ENCODE peak calls at places on chromosomes 13 and 19, in four cellular contexts. O is WTC11, A is K562, Y is HepG2. P is an unnamed sample.

GRCh38 chr19:2164020-2164988 is 571 bp downstream of the DOT1L start:
- DNase-seq in O (no peak), A (no peak), Y (no peak), P (no peak)

GRCh38 chr13:23969672-23970071 is 72.4 kb upstream of the C1QTNF9B start:
- DNase-seq in O (no peak), A (no peak), Y (peak; percentile 49), P (no peak)

GRCh38 chr19:30066781-30067759 is 125.0 kb downstream of the URI1 start:
- DNase-seq in O (no peak), A (no peak), Y (no peak), P (no peak)

GRCh38 chr19:917323-918151 is at the start of gene KISS1R:
- DNase-seq in O (peak; percentile 87), A (peak; percentile 81), Y (peak; percentile 71), P (peak; percentile 46)

GRCh38 chr13:110923777-110924638 is 9.1 kb upstream of the ANKRD10 start:
- DNase-seq in O (no peak), A (no peak), Y (no peak), P (no peak)

GRCh38 chr19:54266133-54266532 is 9.1 kb upstream of the LILRB5 start:
- DNase-seq in O (peak; percentile 98), A (peak; percentile 69), Y (peak; percentile 69), P (peak; percentile 80)

GRCh38 chr13:94009696-94010095 is 469.8 kb downstream of the DCT start:
- DNase-seq in O (no peak), A (no peak), Y (no peak), P (no peak)

GRCh38 chr19:54871713-54872112 is 2.3 kb upstream of the FCAR start:
- DNase-seq in O (no peak), A (no peak), Y (no peak), P (no peak)

GRCh38 chr19:54725321-54725720 is 1.1 kb downstream of the KIR3DL3 start:
- DNase-seq in O (no peak), A (no peak), Y (no peak), P (no peak)

GRCh38 chr19:38233740-38234251 is 9.8 kb upstream of the DPF1 start:
- DNase-seq in O (peak; percentile 95), A (peak; percentile 86), Y (peak; percentile 58), P (peak; percentile 83)

GRCh38 chr13:39892731-39893293 is 237.3 kb downstream of the COG6 start:
- DNase-seq in O (no peak), A (no peak), Y (no peak), P (no peak)

GRCh38 chr13:77510156-77510555 is 25.4 kb upstream of the SCEL start:
- DNase-seq in O (no peak), A (no peak), Y (no peak), P (no peak)

GRCh38 chr19:6126335-6126974 is 9.0 kb upstream of the ACSBG2 start:
- DNase-seq in O (no peak), A (peak; percentile 66), Y (peak; percentile 67), P (peak; percentile 66)

GRCh38 chr19:6127716-6128335 is 7.6 kb upstream of the ACSBG2 start:
- DNase-seq in O (no peak), A (no peak), Y (no peak), P (no peak)

GRCh38 chr19:6125571-6125989 is 9.9 kb upstream of the ACSBG2 start:
- DNase-seq in O (peak; percentile 63), A (peak; percentile 70), Y (peak; percentile 75), P (peak; percentile 71)
- TF ChIP-seq ELF4 in O (no peak), A (no peak), Y (no peak), P (no peak)

GRCh38 chr19:8110931-8111330 is 38.5 kb downstream of the FBN3 start:
- DNase-seq in O (no peak), A (no peak), Y (no peak), P (no peak)
- TF ChIP-seq ELF4 in O (no peak), A (no peak), Y (no peak), P (no peak)

GRCh38 chr19:48856921-48857320 is 11.5 kb downstream of the PLEKHA4 start:
- DNase-seq in O (no peak), A (no peak), Y (no peak), P (no peak)
- TF ChIP-seq ELF4 in O (no peak), A (no peak), Y (no peak), P (no peak)

DNA sequence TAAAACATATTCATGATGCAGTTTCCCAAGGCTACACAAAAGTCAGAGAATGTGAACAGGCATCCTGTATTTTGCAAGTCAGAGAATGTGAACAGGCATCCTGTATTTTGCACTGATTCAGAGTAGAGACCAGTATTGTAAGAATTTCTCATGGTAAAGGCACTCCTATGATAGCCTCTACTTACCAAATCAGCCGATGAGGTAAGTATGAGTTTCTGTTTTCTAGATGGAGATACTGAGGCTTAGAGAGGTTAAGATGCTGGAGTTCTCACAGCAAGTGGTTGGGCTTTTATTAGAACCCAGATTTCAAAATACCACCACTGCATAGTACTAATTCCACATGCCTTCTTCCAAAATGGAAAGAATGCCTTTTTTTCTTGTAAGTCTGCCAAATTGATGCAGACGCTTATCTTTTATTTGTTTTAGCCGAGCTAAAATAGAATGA is 12.3 kb downstream of the TPT1 start:
- DNase-seq in O (no peak), A (no peak), Y (no peak), P (no peak)
- TF ChIP-seq ELF4 in O (no peak), A (no peak), Y (no peak), P (no peak)

P was measured in HEK293T.